ENCODE peak calls at places on chromosomes 13 and 19, in six cellular contexts. A is thoracic aorta, E is choroid plexus epithelial cell, H is brain pericyte, Y is colonic mucosa, Q is A172. D is an unnamed sample.

GRCh38 chr13:70941454-70941853 is 833.2 kb upstream of the KLHL1 start:
- DNase-seq in A (no peak), E (no peak), H (no peak), Y (no peak), Q (no peak), D (no peak)

GRCh38 chr19:13959962-13960862 is 7.9 kb downstream of the DCAF15 start:
- DNase-seq in A (no peak), E (no peak), H (no peak), Y (no peak), Q (no peak), D (peak; percentile 29)

GRCh38 chr13:110137677-110138008 is 169.3 kb downstream of the COL4A1 start:
- DNase-seq in A (no peak), E (no peak), H (no peak), Y (peak; percentile 36), Q (peak; percentile 77), D (peak; percentile 39)

GRCh38 chr13:32199168-32199567 is 116.0 kb downstream of the ZAR1L start:
- DNase-seq in A (no peak), E (no peak), H (no peak), Y (no peak), Q (no peak), D (no peak)

GRCh38 chr19:7898967-7899366 is 4.7 kb upstream of the MAP2K7 start:
- DNase-seq in A (no peak), E (no peak), H (no peak), Y (no peak), Q (no peak), D (no peak)

GRCh38 chr19:37059142-37059541 is 19.1 kb upstream of the ZNF420 start:
- DNase-seq in A (no peak), E (no peak), H (no peak), Y (no peak), Q (no peak), D (no peak)

GRCh38 chr13:51733656-51734334 is 70.2 kb downstream of the DHRS12 start:
- DNase-seq in A (no peak), E (no peak), H (no peak), Y (no peak), Q (no peak), D (no peak)

GRCh38 chr19:49403404-49404187 is 15.5 kb downstream of the KASH5 start:
- DNase-seq in A (no peak), E (peak; percentile 86), H (peak; percentile 89), Y (no peak), Q (no peak), D (peak; percentile 38)

GRCh38 chr13:21079206-21079605 is 17.8 kb upstream of the LATS2 start:
- DNase-seq in A (no peak), E (peak; percentile 32), H (no peak), Y (no peak), Q (no peak), D (no peak)

GRCh38 chr19:50490411-50490811 is 13.8 kb upstream of the GARIN5A start:
- DNase-seq in A (no peak), E (no peak), H (no peak), Y (no peak), Q (no peak), D (no peak)

GRCh38 chr19:33431986-33432385 is 58.5 kb downstream of the CEBPG start:
- DNase-seq in A (no peak), E (no peak), H (no peak), Y (no peak), Q (no peak), D (no peak)

GRCh38 chr19:48627211-48627864 is 8.0 kb downstream of the SPHK2 start:
- DNase-seq in A (no peak), E (no peak), H (no peak), Y (peak; percentile 76), Q (no peak), D (peak; percentile 63)

GRCh38 chr13:36746051-36746450 is 72.2 kb downstream of the SERTM1 start:
- DNase-seq in A (no peak), E (no peak), H (no peak), Y (no peak), Q (no peak), D (no peak)

GRCh38 chr19:47593860-47594259 is 15.1 kb upstream of the BICRA start:
- DNase-seq in A (no peak), E (no peak), H (no peak), Y (no peak), Q (no peak), D (no peak)

GRCh38 chr19:14004619-14005380 is 1.3 kb downstream of the RFX1 start:
- DNase-seq in A (no peak), E (peak; percentile 15), H (no peak), Y (peak; percentile 77), Q (no peak), D (no peak)